ENCODE peak calls at places on chromosomes 2 and 18, in ten cellular contexts. W is SK-N-SH; S is body of pancreas; E is psoas muscle; M is lower lobe of right lung; I is sigmoid colon; O is hepatocyte; D is pancreas; N is neuronal stem cell; L is CD8-positive, alpha-beta memory T cell. K is an unnamed sample. For H3K4me1, the result is how much of the 10 kb centered on the place peaks cover.

GRCh38 chr2:128310761-128311160 is 7.9 kb downstream of the HS6ST1 start:
- DNase-seq in W (peak), S (peak), E (peak), M (peak), I (peak), O (no peak), D (peak), N (no peak), L (peak), K (no peak)

GRCh38 chr18:10850828-10851227 is 298.5 kb downstream of the PIEZO2 start:
- DNase-seq in W (no peak), S (no peak), E (no peak), M (no peak), I (no peak), O (no peak), D (no peak), N (no peak), L (no peak), K (no peak)

GRCh38 chr2:217054791-217055190 is 194.9 kb upstream of the TNP1 start:
- DNase-seq in W (no peak), S (no peak), E (no peak), M (no peak), I (no peak), O (no peak), D (no peak), N (no peak), L (no peak), K (no peak)

GRCh38 chr18:77223653-77224052 is 26.0 kb upstream of the GALR1 start:
- DNase-seq in W (no peak), S (no peak), E (no peak), M (no peak), I (no peak), O (no peak), D (no peak), N (no peak), L (no peak), K (no peak)

GRCh38 chr2:62845256-62845655 is 139.7 kb downstream of the EHBP1 start:
- DNase-seq in W (no peak), S (no peak), E (no peak), M (no peak), I (no peak), O (no peak), D (no peak), N (no peak), L (no peak), K (no peak)

GRCh38 chr18:32373995-32374394 is 96.7 kb downstream of the GAREM1 start:
- DNase-seq in W (no peak), S (peak), E (no peak), M (no peak), I (no peak), O (peak), D (peak), N (no peak), L (no peak), K (no peak)

GRCh38 chr18:48657446-48658120 is 118.8 kb downstream of the CTIF start:
- DNase-seq in W (no peak), S (no peak), E (no peak), M (no peak), I (peak), O (no peak), D (no peak), N (no peak), L (no peak), K (no peak)

GRCh38 chr2:234388591-234388990 is 108.3 kb downstream of the ARL4C start:
- DNase-seq in W (no peak), S (no peak), E (no peak), M (no peak), I (no peak), O (no peak), D (no peak), N (no peak), L (no peak), K (no peak)

GRCh38 chr2:11533278-11534077 is at the start of gene GREB1:
- DNase-seq in W (no peak), S (no peak), E (no peak), M (no peak), I (no peak), O (no peak), D (no peak), N (no peak), L (no peak), K (no peak)

GRCh38 chr18:74166397-74166796 is 18.1 kb downstream of the TIMM21 start:
- DNase-seq in W (no peak), S (no peak), E (no peak), M (no peak), I (no peak), O (no peak), D (peak), N (no peak), L (no peak), K (no peak)

GRCh38 chr2:68937346-68938055 is 15.2 kb downstream of the GKN2 start:
- DNase-seq in W (no peak), S (no peak), E (no peak), M (no peak), I (no peak), O (no peak), D (no peak), N (no peak), L (no peak), K (no peak)

GRCh38 chr2:176122633-176123482 is at the start of gene HOXD9:
- DNase-seq in W (peak), S (no peak), E (peak), M (no peak), I (peak), O (no peak), D (no peak), N (no peak), L (no peak), K (no peak)

GRCh38 chr2:202378661-202379338 is 2.7 kb downstream of the BMPR2 start:
- DNase-seq in W (no peak), S (no peak), E (no peak), M (no peak), I (no peak), O (no peak), D (no peak), N (no peak), L (no peak), K (no peak)

GRCh38 chr2:26587966-26588365 is 53.2 kb downstream of the CIB4 start:
- DNase-seq in W (no peak), S (no peak), E (no peak), M (no peak), I (peak), O (no peak), D (no peak), N (no peak), L (no peak), K (no peak)

GRCh38 chr2:19848952-19849351 is 52.8 kb downstream of the TTC32 start:
- DNase-seq in W (no peak), S (no peak), E (no peak), M (no peak), I (no peak), O (no peak), D (no peak), N (no peak), L (no peak), K (no peak)

GRCh38 chr2:75003773-75004172 is 45.3 kb downstream of the POLE4 start:
- DNase-seq in W (no peak), S (no peak), E (no peak), M (no peak), I (no peak), O (no peak), D (no peak), N (no peak), L (no peak), K (no peak)

GRCh38 chr2:149857344-149857743 is 269.8 kb upstream of the MMADHC start:
- DNase-seq in W (no peak), S (no peak), E (no peak), M (no peak), I (no peak), O (no peak), D (no peak), N (no peak), L (no peak), K (no peak)

GRCh38 chr2:83665894-83666293 is 793.2 kb downstream of the SUCLG1 start:
- DNase-seq in W (no peak), S (no peak), E (no peak), M (no peak), I (no peak), O (no peak), D (no peak), N (no peak), L (no peak), K (no peak)

GRCh38 chr2:234241656-234242445 is 191.3 kb downstream of the SPP2 start:
- DNase-seq in W (no peak), S (no peak), E (no peak), M (no peak), I (no peak), O (no peak), D (no peak), N (peak), L (no peak), K (no peak)

GRCh38 chr18:58960946-58961722 is 96.5 kb downstream of the ZNF532 start:
- DNase-seq in W (no peak), S (no peak), E (peak), M (no peak), I (no peak), O (no peak), D (no peak), N (no peak), L (no peak), K (no peak)

GRCh38 chr2:241110607-241111442 is 8.7 kb upstream of the MTERF4 start:
- DNase-seq in W (no peak), S (no peak), E (no peak), M (no peak), I (peak), O (no peak), D (no peak), N (no peak), L (no peak), K (no peak)

GRCh38 chr2:57701391-57701791 is 345.2 kb upstream of the VRK2 start:
- DNase-seq in W (no peak), S (no peak), E (no peak), M (no peak), I (no peak), O (no peak), D (no peak), N (peak), L (no peak), K (peak)

GRCh38 chr2:11576398-11576797 is 42.6 kb downstream of the GREB1 start:
- DNase-seq in W (no peak), S (no peak), E (peak), M (no peak), I (no peak), O (no peak), D (no peak), N (no peak), L (no peak), K (no peak)

GRCh38 chr2:85811173-85811849 is 57.5 kb downstream of the ATOH8 start:
- DNase-seq in W (no peak), S (no peak), E (peak), M (no peak), I (no peak), O (peak), D (no peak), N (no peak), L (no peak), K (no peak)

GRCh38 chr2:235098736-235099494 is 147.1 kb downstream of the SH3BP4 start:
- DNase-seq in W (no peak), S (no peak), E (no peak), M (no peak), I (no peak), O (no peak), D (no peak), N (no peak), L (no peak), K (no peak)

GRCh38 chr2:219648963-219649362 is 21.5 kb downstream of the SLC4A3 start:
- DNase-seq in W (no peak), S (no peak), E (no peak), M (no peak), I (no peak), O (no peak), D (no peak), N (no peak), L (no peak), K (no peak)

GRCh38 chr2:120732506-120733237 is 3.0 kb upstream of the GLI2 start:
- DNase-seq in W (no peak), S (no peak), E (no peak), M (no peak), I (no peak), O (no peak), D (no peak), N (no peak), L (no peak), K (no peak)

GRCh38 chr2:216245391-216245790 is 126.9 kb downstream of the MARCHF4 start:
- DNase-seq in W (no peak), S (no peak), E (no peak), M (no peak), I (no peak), O (no peak), D (no peak), N (no peak), L (no peak), K (no peak)

DNA sequence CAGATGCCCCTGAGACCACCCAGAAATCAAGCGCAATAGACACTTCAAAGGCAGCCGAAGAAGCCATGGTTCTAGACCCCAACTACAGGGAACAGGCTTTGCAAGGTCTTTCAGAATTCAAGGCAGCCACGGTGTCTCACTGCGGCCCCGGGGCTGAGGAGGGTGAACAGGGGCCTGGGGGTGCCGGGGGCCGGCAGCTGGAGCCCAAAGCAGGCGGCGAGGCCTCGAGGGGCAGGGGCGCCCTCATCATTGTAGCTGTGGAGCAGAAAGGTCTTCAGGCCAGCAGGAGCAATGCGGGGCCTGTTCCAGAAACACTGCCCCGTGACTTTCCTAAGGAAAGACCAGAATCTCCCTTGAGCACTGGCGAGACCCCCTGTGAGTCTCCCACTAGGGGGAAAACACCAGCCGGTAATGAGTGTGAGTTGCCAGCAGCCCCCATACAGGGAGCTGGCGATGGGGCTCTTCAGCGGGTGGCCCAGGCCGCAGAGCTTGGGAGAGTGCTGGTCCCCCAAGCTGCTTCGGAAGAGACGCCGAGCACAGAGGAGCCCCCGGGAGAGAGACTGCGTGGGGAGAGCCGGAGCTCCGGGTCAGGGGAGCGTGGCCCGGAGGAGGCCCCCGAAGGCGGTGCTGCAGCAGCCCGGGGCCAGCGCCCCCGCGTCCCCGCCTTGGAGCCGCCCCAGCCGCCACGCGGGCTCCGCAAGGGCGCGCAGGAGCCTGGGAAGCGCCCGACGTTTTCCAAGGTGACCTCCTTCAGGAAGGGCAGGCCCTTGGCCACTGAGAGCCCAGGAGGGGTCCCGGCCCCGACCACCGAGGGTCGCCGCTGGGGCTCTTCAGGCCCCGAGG is 79.1 kb downstream of the ARHGEF4 start:
- DNase-seq in W (no peak), S (no peak), E (no peak), M (no peak), I (no peak), O (no peak), D (no peak), N (no peak), L (no peak), K (no peak)
- H3K27ac ChIP-seq in W (no peak), S (no peak), E (no peak), M (no peak), I (no peak), O (no peak), D (no peak), N (no peak), L (no peak), K (no peak)

GRCh38 chr2:30148850-30149249 is 2.0 kb downstream of the YPEL5 start:
- DNase-seq in W (no peak), S (no peak), E (no peak), M (no peak), I (no peak), O (no peak), D (no peak), N (no peak), L (no peak), K (no peak)
- H3K4me1 ChIP-seq in W (under half), S (half or more), E (under half), M (half or more), I (half or more), O (under half), D (under half), N (under half), L (half or more), K (under half)

DNA sequence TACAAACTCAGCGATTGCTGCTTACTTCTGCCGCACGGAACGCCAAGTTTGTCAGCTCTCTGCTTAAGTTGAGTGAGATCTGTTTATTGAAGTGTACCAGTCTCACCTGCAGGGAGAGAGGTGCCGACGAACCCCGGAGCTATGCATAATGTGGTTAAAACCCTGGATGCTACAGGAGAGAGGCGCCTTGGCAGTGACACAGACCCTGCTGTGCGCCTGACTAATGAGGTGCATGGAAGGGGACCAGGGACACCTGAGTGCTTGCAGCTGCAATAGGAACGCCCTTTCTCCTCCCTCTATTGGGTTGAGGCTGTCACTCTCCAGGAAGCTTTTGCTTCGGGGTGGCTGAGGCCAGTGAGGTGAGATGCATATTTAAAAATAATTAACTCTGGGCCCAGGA is 1.0 kb downstream of the SLC9A2 start:
- DNase-seq in W (no peak), S (no peak), E (no peak), M (no peak), I (no peak), O (peak), D (no peak), N (no peak), L (no peak), K (no peak)
- H3K4me3 ChIP-seq in W (no peak), S (no peak), E (peak), M (no peak), I (no peak), O (no peak), D (no peak), N (no peak), L (no peak), K (no peak)

GRCh38 chr2:163252199-163252598 is 413.6 kb upstream of the KCNH7 start:
- DNase-seq in W (no peak), S (no peak), E (no peak), M (no peak), I (no peak), O (no peak), D (no peak), N (no peak), L (no peak), K (no peak)

GRCh38 chr2:163246111-163246510 is 407.5 kb upstream of the KCNH7 start:
- DNase-seq in W (no peak), S (no peak), E (no peak), M (no peak), I (no peak), O (no peak), D (no peak), N (no peak), L (no peak), K (no peak)

GRCh38 chr2:163247151-163247872 is 408.7 kb upstream of the KCNH7 start:
- DNase-seq in W (no peak), S (no peak), E (no peak), M (no peak), I (no peak), O (no peak), D (no peak), N (peak), L (no peak), K (peak)

DNA sequence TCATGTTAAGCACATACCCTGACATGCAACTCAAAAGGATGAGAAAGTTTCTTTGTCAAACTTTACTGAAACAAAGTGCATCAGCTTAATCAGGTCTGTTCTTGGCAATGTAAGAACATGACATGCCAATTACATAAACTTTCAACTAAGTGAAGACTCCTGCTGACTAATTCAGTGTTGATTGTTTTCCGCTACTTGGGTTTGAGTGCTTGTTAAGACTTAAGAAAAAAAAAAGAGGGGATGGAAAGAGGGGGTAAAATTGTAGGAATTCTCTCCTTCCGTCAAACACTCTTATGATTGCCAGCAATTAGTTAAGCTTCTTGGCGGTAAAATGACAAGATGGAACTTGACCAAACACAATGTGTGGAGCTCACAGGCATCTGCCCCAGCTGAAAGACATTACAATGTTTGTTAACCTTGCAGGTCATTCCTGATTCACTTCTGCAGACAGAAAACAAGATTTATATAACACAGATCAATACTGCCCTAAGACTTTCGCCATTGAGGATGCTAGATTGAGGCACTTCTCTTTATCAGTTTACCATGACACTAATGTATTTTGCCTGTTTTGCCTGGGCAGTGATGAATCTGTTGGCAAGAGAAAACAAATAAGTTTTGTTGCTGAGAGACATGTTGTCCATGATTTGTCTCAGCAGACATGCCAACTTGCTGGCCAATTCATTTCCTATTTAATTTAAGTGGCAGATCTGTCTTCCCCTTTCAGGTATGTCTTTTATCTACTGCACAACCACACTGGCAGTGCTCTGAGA is 409.9 kb upstream of the KCNH7 start:
- DNase-seq in W (no peak), S (no peak), E (no peak), M (no peak), I (no peak), O (no peak), D (no peak), N (peak), L (no peak), K (no peak)
- H3K27ac ChIP-seq in W (no peak), S (no peak), E (no peak), M (no peak), I (no peak), O (no peak), D (no peak), N (peak), L (no peak), K (no peak)

DNA sequence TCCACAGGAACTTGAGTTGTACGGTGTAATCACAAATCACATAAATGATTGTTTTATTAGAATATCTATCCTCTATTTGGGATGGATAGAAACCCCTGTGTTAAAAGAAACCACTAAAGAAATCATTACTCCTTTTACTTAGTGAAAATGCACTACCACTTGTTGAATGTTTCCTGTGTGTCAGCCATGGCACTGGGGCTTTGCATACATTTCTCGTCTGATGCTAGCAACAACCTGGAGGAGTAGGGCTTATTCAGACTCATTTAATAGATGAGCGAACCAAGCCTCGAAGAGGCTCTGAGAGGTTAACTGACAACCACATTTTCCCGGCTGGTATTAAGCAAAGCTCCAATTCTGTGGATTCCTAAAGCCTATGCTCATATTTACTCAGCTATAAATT is 60.5 kb upstream of the PELI1 start:
- DNase-seq in W (no peak), S (no peak), E (no peak), M (no peak), I (no peak), O (no peak), D (no peak), N (no peak), L (no peak), K (no peak)
- H3K4me1 ChIP-seq in W (under half), S (under half), E (under half), M (under half), I (under half), O (under half), D (under half), N (under half), L (under half), K (under half)

DNA sequence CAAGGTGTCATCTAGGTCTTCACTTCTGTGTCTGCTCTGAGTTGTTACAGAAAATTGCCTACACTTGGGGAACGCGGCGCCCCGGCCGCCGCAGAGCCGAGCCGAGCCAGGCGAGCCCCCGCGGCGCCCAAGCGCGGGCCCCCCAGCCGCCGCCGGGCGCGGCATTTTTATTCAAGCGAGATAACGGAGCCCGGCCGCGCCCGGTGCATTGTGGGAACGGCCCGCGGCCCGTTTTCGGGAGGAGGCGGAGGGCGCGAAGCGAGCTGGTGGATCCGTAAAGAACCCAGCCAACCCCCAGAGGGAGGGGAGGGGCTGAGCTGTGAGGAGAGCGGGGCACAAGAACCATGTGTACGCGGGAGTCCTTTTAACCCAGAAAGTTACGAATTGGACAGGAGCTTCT is 191.8 kb downstream of the FTCDNL1 start:
- DNase-seq in W (peak), S (no peak), E (peak), M (peak), I (no peak), O (peak), D (no peak), N (peak), L (no peak), K (peak)
- H3K4me3 ChIP-seq in W (peak), S (no peak), E (peak), M (peak), I (peak), O (no peak), D (no peak), N (peak), L (no peak), K (peak)

K was measured in iPS DF 6.9.